ENCODE peak calls at places on chromosomes 5 and 9, in eight cellular contexts. E is stomach; Z is HCT116; T is BE2C; G is CD8-positive, alpha-beta T cell; M is pancreas; A is OCI-LY7; Q is astrocyte. L is an unnamed sample.

GRCh38 chr5:105259581-105260217 is 1697.1 kb upstream of the NUDT12 start:
- DNase-seq in Z (no peak), T (no peak), Q (no peak), E (no peak), A (no peak), G (no peak), M (no peak), L (no peak)

GRCh38 chr5:61603211-61603908 is 271.3 kb downstream of the ZSWIM6 start:
- DNase-seq in A (no peak), Z (no peak), E (no peak), G (no peak), M (no peak), Q (peak), T (peak), L (no peak)

GRCh38 chr9:125428060-125428481 is 166.4 kb downstream of the GAPVD1 start:
- DNase-seq in Q (no peak), M (no peak), G (no peak), A (peak), E (peak), Z (peak), T (peak), L (no peak)

GRCh38 chr5:177096162-177097015 is 9.7 kb downstream of the FGFR4 start:
- DNase-seq in Q (no peak), Z (no peak), M (no peak), E (no peak), A (no peak), G (no peak), T (no peak), L (no peak)

GRCh38 chr9:32589083-32589713 is 16.2 kb upstream of the NDUFB6 start:
- DNase-seq in M (no peak), E (no peak), T (no peak), Q (peak), G (no peak), A (peak), Z (peak), L (no peak)

GRCh38 chr9:128160603-128160987 is 530 bp downstream of the BBLN start:
- DNase-seq in Z (no peak), Q (no peak), A (peak), M (no peak), G (peak), E (no peak), T (no peak), L (no peak)

GRCh38 chr5:141040763-141041426 is 10.3 kb upstream of the PCDHB1 start:
- DNase-seq in Z (peak), M (peak), A (peak), E (peak), Q (peak), T (peak), G (peak), L (no peak)

GRCh38 chr5:179180921-179181645 is 120.9 kb downstream of the ZNF354C start:
- DNase-seq in Q (no peak), M (no peak), E (no peak), Z (no peak), G (no peak), A (no peak), T (no peak), L (no peak)

GRCh38 chr5:136193396-136193935 is 504 bp upstream of the SMIM32 start:
- DNase-seq in A (no peak), Z (no peak), E (no peak), G (no peak), T (no peak), M (no peak), Q (no peak), L (no peak)

GRCh38 chr5:176775409-176775808 is 35.0 kb upstream of the UNC5A start:
- DNase-seq in A (no peak), T (no peak), Q (no peak), M (no peak), G (no peak), E (no peak), Z (no peak), L (no peak)

GRCh38 chr5:129216001-129216400 is 121.5 kb downstream of the ISOC1 start:
- DNase-seq in Q (no peak), M (no peak), Z (no peak), T (no peak), G (no peak), E (no peak), A (no peak), L (no peak)

GRCh38 chr5:34898258-34898895 is 16.9 kb downstream of the RAD1 start:
- DNase-seq in Q (peak), E (peak), T (peak), G (peak), A (peak), Z (peak), M (peak), L (peak)

GRCh38 chr5:157162919-157163510 is 3.0 kb downstream of the GARIN3 start:
- DNase-seq in G (no peak), Q (no peak), T (no peak), A (no peak), E (no peak), M (no peak), Z (no peak), L (no peak)

GRCh38 chr5:107878676-107879075 is 207.9 kb upstream of the EFNA5 start:
- DNase-seq in G (no peak), T (peak), E (no peak), Q (peak), A (no peak), Z (no peak), M (no peak), L (no peak)

GRCh38 chr5:37738057-37738691 is 101.7 kb downstream of the GDNF start:
- DNase-seq in A (no peak), G (no peak), Q (peak), E (no peak), M (no peak), T (peak), Z (peak), L (peak)

GRCh38 chr5:139183502-139183901 is 14.7 kb downstream of the SIL1 start:
- DNase-seq in Z (no peak), T (no peak), E (no peak), M (no peak), A (no peak), G (no peak), Q (no peak), L (no peak)

GRCh38 chr5:172076783-172077244 is 70.4 kb upstream of the FBXW11 start:
- DNase-seq in Q (no peak), T (no peak), E (no peak), M (no peak), Z (no peak), A (no peak), G (no peak), L (peak)

GRCh38 chr9:84170521-84171141 is 169.9 kb downstream of the SLC28A3 start:
- DNase-seq in G (no peak), Q (peak), T (peak), E (peak), A (no peak), Z (peak), M (peak), L (peak)

GRCh38 chr9:74094766-74095165 is 402.4 kb upstream of the RORB start:
- DNase-seq in M (no peak), G (no peak), A (no peak), Z (no peak), Q (no peak), T (no peak), E (no peak), L (no peak)

GRCh38 chr5:132258102-132259060 is 885 bp downstream of the PDLIM4 start:
- DNase-seq in Q (peak), E (no peak), A (no peak), Z (no peak), T (peak), G (no peak), M (peak), L (no peak)

GRCh38 chr9:116084497-116084896 is 69.1 kb upstream of the PAPPA start:
- DNase-seq in A (no peak), E (no peak), M (no peak), Z (no peak), G (no peak), Q (no peak), T (no peak), L (no peak)

GRCh38 chr9:14423816-14424261 is 109.9 kb upstream of the NFIB start:
- DNase-seq in G (no peak), T (no peak), E (no peak), M (no peak), A (no peak), Q (peak), Z (no peak), L (peak)

GRCh38 chr5:131814990-131815389 is 18.2 kb upstream of the FNIP1 start:
- DNase-seq in G (no peak), Z (peak), Q (peak), A (no peak), T (no peak), E (no peak), M (no peak), L (peak)

GRCh38 chr5:142057697-142058056 is 44.9 kb upstream of the GNPDA1 start:
- DNase-seq in A (no peak), G (no peak), M (no peak), T (no peak), Z (no peak), E (no peak), Q (no peak), L (no peak)

GRCh38 chr9:130672933-130673615 is 8.7 kb downstream of the PRDM12 start:
- DNase-seq in E (no peak), M (no peak), T (no peak), A (no peak), Q (no peak), G (no peak), Z (no peak), L (no peak)

GRCh38 chr9:89878687-89879086 is 273.9 kb downstream of the GADD45G start:
- DNase-seq in E (peak), A (no peak), Z (no peak), T (peak), M (peak), Q (no peak), G (no peak), L (no peak)

GRCh38 chr9:119375892-119376291 is 6.7 kb upstream of the BRINP1 start:
- DNase-seq in E (no peak), Z (peak), Q (peak), T (peak), M (no peak), A (peak), G (no peak), L (no peak)

GRCh38 chr9:14063799-14064198 is 250.1 kb downstream of the NFIB start:
- DNase-seq in A (no peak), Z (no peak), T (no peak), E (no peak), G (no peak), Q (no peak), M (no peak), L (no peak)

GRCh38 chr5:136686192-136686872 is 321.0 kb upstream of the TRPC7 start:
- DNase-seq in G (no peak), M (no peak), E (no peak), Q (peak), Z (no peak), T (no peak), A (peak), L (no peak)

GRCh38 chr9:112127281-112127680 is 47.8 kb downstream of the SUSD1 start:
- DNase-seq in T (no peak), A (no peak), Z (no peak), G (no peak), Q (no peak), E (no peak), M (no peak), L (no peak)

GRCh38 chr9:133129001-133129799 is 8.2 kb upstream of the RALGDS start:
- DNase-seq in M (no peak), G (no peak), E (no peak), Z (no peak), Q (no peak), T (no peak), A (no peak), L (no peak)

GRCh38 chr5:179165421-179166170 is 105.4 kb downstream of the ZNF354C start:
- DNase-seq in M (no peak), E (no peak), G (no peak), A (no peak), Q (no peak), Z (no peak), T (no peak), L (no peak)

GRCh38 chr5:58871648-58872242 is 288.9 kb downstream of the RAB3C start:
- DNase-seq in T (peak), Z (peak), G (no peak), Q (no peak), E (no peak), M (no peak), A (peak), L (no peak)
- TF ChIP-seq CTCF in T (peak), Z (peak), G (peak), Q (peak), E (peak), M (peak), A (peak), L (peak)

GRCh38 chr5:150146235-150146634 is 9.4 kb downstream of the PDGFRB start:
- DNase-seq in G (no peak), M (no peak), T (no peak), A (no peak), Z (no peak), Q (no peak), E (no peak), L (no peak)

GRCh38 chr5:150142800-150143724 is 12.6 kb downstream of the PDGFRB start:
- DNase-seq in A (no peak), G (no peak), Z (peak), E (no peak), Q (peak), T (peak), M (peak), L (no peak)

GRCh38 chr5:150143725-150144058 is 12.0 kb downstream of the PDGFRB start:
- DNase-seq in G (no peak), A (no peak), E (no peak), Q (no peak), Z (no peak), T (no peak), M (no peak), L (no peak)

GRCh38 chr5:150144211-150144801 is 11.3 kb downstream of the PDGFRB start:
- DNase-seq in E (no peak), G (no peak), Q (peak), T (peak), Z (no peak), M (no peak), A (no peak), L (no peak)

DNA sequence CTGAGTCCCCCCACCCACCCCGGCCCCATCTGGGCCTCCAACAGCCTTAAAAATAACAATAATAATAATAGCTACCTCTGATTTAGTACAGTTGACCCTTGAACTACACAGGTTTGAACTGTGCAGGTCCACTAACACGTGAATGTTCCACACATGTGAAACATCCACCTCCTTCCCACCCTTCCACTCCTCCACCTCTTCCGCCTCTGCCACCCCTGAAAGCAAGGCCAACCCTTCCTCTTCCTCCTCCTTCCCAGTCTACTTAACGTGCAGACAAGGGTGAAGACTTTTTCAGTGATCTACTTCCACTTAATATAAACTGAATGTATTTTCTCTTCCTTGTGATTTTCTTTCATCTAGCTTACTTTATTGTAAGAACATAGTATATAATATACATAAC is 10.8 kb downstream of the PDGFRB start:
- DNase-seq in E (no peak), M (no peak), Q (no peak), A (no peak), T (no peak), Z (no peak), G (no peak), L (no peak)
- H3K4me3 ChIP-seq in E (no peak), M (no peak), Q (no peak), A (no peak), T (no peak), Z (no peak), G (no peak), L (peak)

DNA sequence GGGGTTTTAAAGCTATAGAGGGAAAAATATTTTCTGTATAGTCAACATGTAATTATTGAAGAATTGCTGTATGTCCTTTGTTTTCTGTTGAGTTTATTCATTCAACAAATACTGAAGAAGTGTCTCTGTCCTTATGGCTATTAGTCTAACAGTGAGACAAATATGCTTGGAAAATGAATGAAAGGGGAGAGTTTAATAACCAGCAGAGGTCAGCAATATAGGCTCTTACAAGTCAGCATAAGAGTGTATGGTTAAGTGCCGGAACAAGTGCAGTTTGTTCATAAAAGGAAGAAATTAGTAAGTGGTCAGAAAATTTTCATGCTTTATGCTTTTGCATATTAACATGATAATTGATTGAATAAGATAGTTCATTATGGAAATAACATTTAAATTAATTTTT is 3.6 kb downstream of the SCAMP1 start:
- DNase-seq in G (no peak), Q (no peak), A (peak), T (no peak), Z (no peak), M (no peak), E (no peak), L (no peak)
- TF ChIP-seq CTCF in G (no peak), Q (no peak), A (peak), T (peak), Z (no peak), M (no peak), E (no peak), L (no peak)

DNA sequence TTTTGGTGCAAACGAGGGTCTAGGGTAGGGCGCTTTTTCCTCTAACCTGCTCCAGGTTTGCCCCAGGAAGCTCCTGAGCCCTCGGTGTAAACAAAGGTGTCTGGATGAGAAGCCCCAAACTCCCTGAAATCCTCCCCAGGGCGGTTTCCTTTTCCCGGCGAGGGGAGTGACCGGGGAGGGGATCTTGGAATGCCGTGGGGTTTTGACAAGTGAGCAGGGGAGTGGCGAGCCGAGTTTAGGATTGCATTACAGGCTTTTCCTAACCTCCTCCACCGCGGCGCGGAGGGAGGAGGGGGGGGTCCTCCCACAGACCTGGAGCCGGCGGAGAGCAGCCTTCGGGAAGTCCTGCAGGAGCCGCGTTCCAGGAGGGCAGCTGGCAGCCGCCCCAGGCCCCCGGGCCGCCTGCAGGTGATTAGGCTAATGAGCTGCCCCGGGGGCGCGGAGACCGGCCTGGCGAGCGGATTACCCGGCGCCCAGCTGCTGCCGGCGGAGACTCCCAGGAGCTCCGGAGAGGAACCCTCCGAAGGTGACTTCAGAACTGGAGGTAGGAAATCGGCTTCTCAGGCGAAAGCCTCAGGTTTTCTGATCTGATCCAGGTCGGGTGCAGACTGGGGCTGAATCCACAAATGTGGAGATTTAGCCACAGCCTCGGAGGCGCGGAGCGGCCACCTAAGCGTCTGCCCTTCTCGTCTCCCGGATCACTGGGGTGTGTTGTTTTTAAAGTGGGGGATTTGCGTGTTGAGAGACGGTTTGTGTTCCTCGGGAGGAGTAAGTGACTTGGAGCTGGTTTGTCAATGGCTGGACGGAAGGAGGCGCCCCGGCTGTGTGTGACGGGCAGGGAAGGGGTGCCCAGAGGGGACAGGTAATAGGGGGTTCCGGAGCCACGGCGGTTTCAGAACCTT is 215.9 kb downstream of the PDZD2 start:
- DNase-seq in Q (peak), M (peak), G (no peak), T (peak), A (no peak), Z (no peak), E (peak), L (no peak)
- H3K4me3 ChIP-seq in Q (peak), M (peak), G (peak), T (peak), A (no peak), Z (no peak), E (peak), L (peak)

GRCh38 chr5:9869616-9870288 is 239.6 kb upstream of the TAS2R1 start:
- DNase-seq in A (no peak), Q (peak), T (no peak), M (no peak), E (no peak), G (no peak), Z (no peak), L (peak)

GRCh38 chr5:9861664-9862256 is 231.6 kb upstream of the TAS2R1 start:
- DNase-seq in T (peak), G (no peak), A (no peak), Z (no peak), M (no peak), Q (no peak), E (no peak), L (peak)

GRCh38 chr5:9865574-9865973 is 235.4 kb upstream of the TAS2R1 start:
- DNase-seq in A (peak), Q (no peak), Z (no peak), T (no peak), E (no peak), G (no peak), M (no peak), L (no peak)

GRCh38 chr5:9863486-9863885 is 233.3 kb upstream of the TAS2R1 start:
- DNase-seq in E (no peak), T (no peak), A (no peak), M (no peak), G (no peak), Q (no peak), Z (no peak), L (no peak)

GRCh38 chr5:9864791-9865190 is 234.6 kb upstream of the TAS2R1 start:
- DNase-seq in Q (no peak), M (no peak), Z (no peak), G (no peak), E (no peak), A (no peak), T (no peak), L (no peak)
- TF ChIP-seq CTCF in Q (no peak), M (no peak), Z (no peak), G (no peak), E (no peak), A (no peak), T (no peak), L (no peak)

GRCh38 chr5:2748841-2749513 is 2.5 kb downstream of the IRX2 start:
- DNase-seq in G (no peak), A (no peak), Q (no peak), T (no peak), M (no peak), Z (no peak), E (no peak), L (no peak)
- H3K4me3 ChIP-seq in G (no peak), A (no peak), Q (peak), T (no peak), M (no peak), Z (no peak), E (peak), L (peak)

DNA sequence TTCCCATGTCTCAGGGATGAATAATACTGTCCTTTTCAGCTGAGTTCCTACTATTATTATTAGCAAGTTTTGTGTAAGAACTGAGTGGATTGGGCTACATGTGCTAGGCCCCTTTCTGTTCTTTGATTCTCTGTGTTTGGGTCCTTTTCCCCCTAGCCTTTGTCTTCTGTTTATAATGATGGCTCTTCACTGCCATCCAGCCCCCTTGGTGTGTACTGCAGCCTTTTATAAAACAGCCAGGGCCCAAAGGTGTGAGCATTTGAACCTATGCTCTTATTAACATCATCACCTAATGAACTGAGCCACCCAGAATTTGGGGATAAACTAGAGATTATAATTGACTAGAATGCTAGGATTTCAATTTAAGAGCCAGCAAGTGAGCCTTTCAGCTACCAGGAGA is 52.6 kb downstream of the PLAC8L1 start:
- DNase-seq in M (no peak), Q (no peak), G (no peak), A (peak), Z (no peak), T (no peak), E (no peak), L (no peak)
- TF ChIP-seq CTCF in M (no peak), Q (peak), G (no peak), A (peak), Z (peak), T (peak), E (no peak), L (peak)

DNA sequence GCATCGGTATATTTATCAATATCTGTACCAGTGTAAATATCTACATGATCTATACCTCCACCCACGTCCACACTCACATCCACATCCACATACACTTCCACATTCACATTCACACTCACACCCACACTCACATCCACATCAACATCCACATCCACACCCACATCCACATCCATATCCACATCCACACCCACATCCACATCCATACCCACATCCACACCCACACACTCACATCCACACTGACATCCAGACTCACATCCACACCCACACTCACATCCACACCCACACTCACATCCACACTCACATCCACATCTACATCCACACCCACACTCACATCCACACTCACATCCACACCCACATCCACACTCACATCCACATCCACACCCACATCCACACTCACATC is 189.2 kb downstream of the IRX1 start:
- DNase-seq in E (no peak), Q (no peak), A (no peak), G (no peak), M (no peak), Z (no peak), T (no peak), L (no peak)
- H3K4me3 ChIP-seq in E (no peak), Q (no peak), A (no peak), G (no peak), M (no peak), Z (no peak), T (no peak), L (no peak)